ENCODE peak calls at places on chromosomes 1 and 21, in seven cellular contexts. G, F, Z, P, D, C and H are unnamed samples. For H3K4me1, the result is how much of the 10 kb centered on the place peaks cover.

GRCh38 chr1:164928223-164928814 is 369.3 kb downstream of the PBX1 start:
- DNase-seq in P (no peak), D (no peak), Z (no peak), F (no peak), C (no peak), G (no peak), H (no peak)

GRCh38 chr1:3469104-3469848 is 14.8 kb downstream of the ARHGEF16 start:
- DNase-seq in P (no peak), C (no peak), G (peak), D (no peak), Z (no peak), F (no peak), H (no peak)

GRCh38 chr1:150498342-150498741 is 9.6 kb upstream of the ECM1 start:
- DNase-seq in F (no peak), D (no peak), P (no peak), Z (no peak), G (no peak), C (no peak), H (no peak)

GRCh38 chr21:36690637-36691538 is 8.0 kb upstream of the SIM2 start:
- DNase-seq in Z (no peak), G (no peak), P (no peak), D (no peak), C (no peak), F (no peak), H (no peak)

GRCh38 chr1:193019442-193020026 is 39.6 kb downstream of the UCHL5 start:
- DNase-seq in G (no peak), P (no peak), F (no peak), Z (no peak), C (no peak), D (peak), H (no peak)

GRCh38 chr1:159483501-159483900 is 44.0 kb downstream of the OR10J1 start:
- DNase-seq in Z (no peak), P (no peak), C (no peak), F (no peak), D (no peak), G (no peak), H (no peak)

GRCh38 chr1:230047114-230047865 is 19.7 kb upstream of the GALNT2 start:
- DNase-seq in F (no peak), D (no peak), G (no peak), P (peak), C (no peak), Z (no peak), H (no peak)

GRCh38 chr1:65174585-65174984 is 26.6 kb downstream of the AK4 start:
- DNase-seq in P (peak), D (no peak), G (peak), Z (no peak), C (no peak), F (peak), H (peak)

GRCh38 chr21:43984905-43985689 is 27.0 kb upstream of the TRAPPC10 start:
- DNase-seq in C (no peak), P (no peak), Z (peak), G (no peak), D (no peak), F (no peak), H (no peak)

GRCh38 chr1:226864311-226864710 is 6.1 kb upstream of the PSEN2 start:
- DNase-seq in P (no peak), C (no peak), Z (no peak), F (no peak), G (no peak), D (no peak), H (no peak)

GRCh38 chr1:63592536-63593302 is 492 bp upstream of the PGM1 start:
- DNase-seq in D (peak), P (no peak), F (no peak), G (no peak), C (peak), Z (no peak), H (no peak)

GRCh38 chr1:116768416-116768815 is 14.2 kb downstream of the CD2 start:
- DNase-seq in F (no peak), C (no peak), D (no peak), Z (no peak), G (no peak), P (no peak), H (no peak)

GRCh38 chr1:175158133-175158532 is 34.4 kb downstream of the KIAA0040 start:
- DNase-seq in P (no peak), C (no peak), Z (no peak), G (no peak), F (no peak), D (no peak), H (no peak)

GRCh38 chr1:154729598-154729997 is 121.6 kb upstream of the ADAR start:
- DNase-seq in P (no peak), C (no peak), G (no peak), D (no peak), F (no peak), Z (no peak), H (no peak)
- H3K4me1 ChIP-seq in P (under half), C (under half), G (under half), D (under half), F (under half), Z (under half), H (under half)

GRCh38 chr1:32361674-32362473 is 411 bp downstream of the FAM229A start:
- DNase-seq in D (no peak), F (peak), P (peak), Z (no peak), G (peak), C (peak), H (no peak)
- TF ChIP-seq CTCF in D (no peak), F (peak), P (no peak), Z (no peak), G (peak), C (peak), H (peak)

DNA sequence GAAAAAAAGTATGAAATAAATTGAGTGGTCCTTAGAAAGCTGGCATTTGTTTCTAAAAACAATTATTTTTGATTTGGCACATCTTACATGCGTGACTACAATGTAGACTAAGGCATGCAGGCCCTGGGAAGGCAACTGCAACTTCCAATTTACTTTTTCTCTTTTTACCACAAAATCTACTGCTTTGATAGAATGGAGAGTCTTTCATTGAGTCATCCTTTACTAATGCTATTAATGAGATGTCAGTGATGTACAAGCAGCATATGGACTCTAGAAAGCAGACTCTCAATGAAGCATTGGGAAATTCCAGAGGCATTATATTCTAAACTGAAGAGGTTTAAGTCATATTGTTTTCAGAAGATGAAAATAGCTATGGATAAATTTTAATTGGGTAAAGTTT is 29.6 kb upstream of the PRRX1 start:
- DNase-seq in F (no peak), Z (no peak), P (no peak), C (no peak), D (peak), G (no peak), H (no peak)
- H3K4me3 ChIP-seq in F (no peak), Z (peak), P (no peak), C (no peak), D (no peak), G (no peak), H (no peak)

GRCh38 chr1:225593414-225593813 is 59.5 kb downstream of the ENAH start:
- DNase-seq in D (no peak), C (no peak), P (no peak), Z (no peak), G (no peak), F (no peak), H (no peak)
- H3K4me1 ChIP-seq in D (under half), C (under half), P (under half), Z (under half), G (half or more), F (under half), H (under half)

GRCh38 chr1:225809842-225810578 is at the start of gene EPHX1:
- DNase-seq in Z (peak), P (peak), G (peak), F (peak), C (peak), D (peak), H (peak)
- TF ChIP-seq CTCF in Z (peak), P (no peak), G (peak), F (no peak), C (no peak), D (peak), H (peak)

GRCh38 chr1:214547747-214548146 is 3.7 kb downstream of the PTPN14 start:
- DNase-seq in G (no peak), P (no peak), Z (no peak), F (no peak), C (no peak), D (no peak), H (no peak)
- H3K4me3 ChIP-seq in G (peak), P (no peak), Z (no peak), F (no peak), C (no peak), D (no peak), H (no peak)

DNA sequence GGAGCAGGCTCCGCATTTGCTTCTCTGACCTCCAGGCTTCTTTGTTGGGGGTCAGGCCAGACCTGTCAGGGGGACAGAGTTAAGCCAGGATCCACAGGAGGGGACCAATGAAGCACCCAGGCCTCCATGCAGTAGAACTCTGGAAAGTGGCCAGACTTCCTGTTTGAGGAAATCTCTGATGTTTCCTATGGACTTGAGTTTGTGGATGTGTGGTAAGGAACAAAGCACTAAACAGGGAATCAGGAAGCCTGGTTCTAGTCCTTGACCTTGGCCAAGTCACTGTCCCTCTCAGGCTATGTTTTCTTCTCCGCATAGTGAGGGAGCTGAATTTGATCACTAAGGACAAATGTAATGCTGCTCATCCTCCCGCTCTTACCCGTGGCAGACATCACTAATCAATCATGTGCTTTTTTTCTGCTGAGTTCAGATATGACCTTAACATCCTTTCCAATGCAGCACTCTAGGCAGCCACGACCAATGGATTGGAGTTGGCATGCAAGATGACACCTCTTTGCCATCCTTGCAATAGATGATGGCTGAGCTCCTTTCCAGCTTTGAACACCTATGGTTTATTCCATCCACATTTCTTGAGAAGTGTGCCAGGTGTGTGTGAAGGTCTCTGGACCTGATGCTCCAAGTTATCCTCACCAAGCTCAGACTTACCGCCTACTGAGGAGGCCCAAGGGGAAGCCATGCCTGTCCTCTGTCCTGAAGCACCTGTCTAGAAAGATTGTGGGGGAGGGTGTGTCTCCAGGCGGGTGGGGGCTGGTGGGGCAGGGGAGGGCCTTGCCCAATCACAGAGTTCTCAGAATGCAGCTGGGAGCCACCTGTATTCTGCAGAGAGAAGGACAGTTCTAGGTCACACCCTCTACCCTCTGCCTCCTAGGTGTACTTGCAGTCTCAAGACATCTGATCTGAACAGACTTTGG is 9.9 kb downstream of the SH2D2A start:
- DNase-seq in P (no peak), F (no peak), Z (no peak), C (no peak), G (no peak), D (no peak), H (no peak)
- H3K4me1 ChIP-seq in P (under half), F (under half), Z (under half), C (under half), G (under half), D (under half), H (under half)

DNA sequence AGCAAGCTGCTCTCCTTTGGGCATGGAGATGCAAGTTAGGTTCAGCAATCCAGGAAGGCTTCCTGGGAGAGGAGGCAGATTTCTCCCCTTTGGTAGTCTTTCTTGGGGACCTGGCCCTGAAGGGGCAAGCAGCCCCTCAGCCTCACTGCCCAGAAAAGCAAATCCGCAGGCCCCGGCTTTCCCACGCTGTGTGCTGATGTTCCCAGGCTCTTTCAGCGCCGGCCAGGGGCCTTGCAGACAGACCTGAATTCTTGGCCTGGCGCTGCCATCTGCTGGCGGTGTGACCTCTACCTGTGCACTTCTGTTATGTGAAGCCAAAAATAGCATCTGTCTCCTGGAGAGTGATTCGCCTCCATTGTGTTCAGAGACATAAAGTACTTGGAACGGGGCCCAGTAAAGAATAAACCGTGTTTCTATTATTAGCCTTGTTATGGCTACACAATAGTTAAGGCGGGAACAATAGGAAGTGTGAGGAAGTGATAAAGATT is 64.8 kb downstream of the ALPL start:
- DNase-seq in C (peak), P (peak), Z (peak), F (peak), D (peak), G (peak), H (no peak)
- TF ChIP-seq CTCF in C (peak), P (peak), Z (peak), F (peak), D (peak), G (peak), H (peak)

GRCh38 chr1:31798086-31798432 is 17.8 kb downstream of the SPOCD1 start:
- DNase-seq in C (no peak), P (no peak), D (no peak), G (no peak), F (no peak), Z (no peak), H (peak)
- H3K4me3 ChIP-seq in C (no peak), P (peak), D (no peak), G (no peak), F (no peak), Z (no peak), H (peak)